ENCODE peak calls at places on chromosomes 2 and 18, in eight cellular contexts. One of them, this sample, is unnamed.

GRCh38 chr2:168192839-168193616 is 54.4 kb downstream of the STK39 start:
- DNase-seq in neuronal stem cell: no peak
- DNase-seq in adipocyte: no peak
- DNase-seq in K562: no peak
- DNase-seq in neural progenitor cell: no peak
- DNase-seq in kidney: no peak
- DNase-seq in H9: no peak
- DNase-seq in mesendoderm: no peak
- DNase-seq in this sample: peak; percentile 63

GRCh38 chr2:46170011-46170410 is 127.2 kb upstream of the EPAS1 start:
- DNase-seq in neural progenitor cell: no peak
- DNase-seq in adipocyte: peak; percentile 29
- DNase-seq in K562: no peak
- DNase-seq in mesendoderm: no peak
- DNase-seq in H9: no peak
- DNase-seq in neuronal stem cell: no peak
- DNase-seq in kidney: no peak
- DNase-seq in this sample: no peak

GRCh38 chr2:120930861-120931260 is 195.2 kb downstream of the GLI2 start:
- DNase-seq in H9: no peak
- DNase-seq in kidney: peak; percentile 24
- DNase-seq in adipocyte: peak; percentile 27
- DNase-seq in mesendoderm: no peak
- DNase-seq in neuronal stem cell: no peak
- DNase-seq in neural progenitor cell: no peak
- DNase-seq in K562: no peak
- DNase-seq in this sample: peak; percentile 66

GRCh38 chr2:29463181-29463900 is 348.1 kb downstream of the CLIP4 start:
- DNase-seq in neuronal stem cell: no peak
- DNase-seq in adipocyte: peak; percentile 90
- DNase-seq in K562: no peak
- DNase-seq in kidney: no peak
- DNase-seq in mesendoderm: peak; percentile 48
- DNase-seq in H9: no peak
- DNase-seq in neural progenitor cell: no peak
- DNase-seq in this sample: peak; percentile 64

GRCh38 chr2:168246072-168246482 is 1.3 kb downstream of the STK39 start:
- DNase-seq in mesendoderm: peak; percentile 56
- DNase-seq in H9: no peak
- DNase-seq in neuronal stem cell: peak; percentile 29
- DNase-seq in adipocyte: no peak
- DNase-seq in K562: no peak
- DNase-seq in neural progenitor cell: no peak
- DNase-seq in kidney: no peak
- DNase-seq in this sample: no peak

GRCh38 chr2:226514895-226515294 is 284.7 kb downstream of the IRS1 start:
- DNase-seq in neural progenitor cell: no peak
- DNase-seq in neuronal stem cell: no peak
- DNase-seq in K562: no peak
- DNase-seq in kidney: no peak
- DNase-seq in mesendoderm: no peak
- DNase-seq in adipocyte: peak; percentile 49
- DNase-seq in H9: no peak
- DNase-seq in this sample: peak; percentile 18

GRCh38 chr2:4340536-4340935 is 637.2 kb downstream of the DCDC2C start:
- DNase-seq in adipocyte: no peak
- DNase-seq in H9: no peak
- DNase-seq in K562: no peak
- DNase-seq in kidney: no peak
- DNase-seq in neural progenitor cell: no peak
- DNase-seq in neuronal stem cell: no peak
- DNase-seq in mesendoderm: no peak
- DNase-seq in this sample: no peak

GRCh38 chr2:76870011-76870410 is 652.2 kb downstream of the LRRTM4 start:
- DNase-seq in neuronal stem cell: no peak
- DNase-seq in neural progenitor cell: no peak
- DNase-seq in mesendoderm: peak; percentile 22
- DNase-seq in K562: no peak
- DNase-seq in adipocyte: no peak
- DNase-seq in H9: no peak
- DNase-seq in kidney: no peak
- DNase-seq in this sample: no peak

GRCh38 chr18:55186588-55186987 is 227.3 kb upstream of the CCDC68 start:
- DNase-seq in adipocyte: no peak
- DNase-seq in neuronal stem cell: no peak
- DNase-seq in neural progenitor cell: no peak
- DNase-seq in K562: no peak
- DNase-seq in H9: no peak
- DNase-seq in mesendoderm: no peak
- DNase-seq in kidney: no peak
- DNase-seq in this sample: no peak

GRCh38 chr2:79512442-79513401 is at the start of gene CTNNA2:
- DNase-seq in neuronal stem cell: peak; percentile 95
- DNase-seq in K562: peak; percentile 90
- DNase-seq in neural progenitor cell: peak; percentile 98
- DNase-seq in kidney: peak; percentile 75
- DNase-seq in H9: peak; percentile 94
- DNase-seq in adipocyte: no peak
- DNase-seq in mesendoderm: peak; percentile 87
- DNase-seq in this sample: peak; percentile 15
- H3K9ac ChIP-seq in neuronal stem cell: peak within 1 kb of the TSS; percentile 82
- H3K9ac ChIP-seq in K562: no peak within 1 kb of the TSS
- H3K9ac ChIP-seq in neural progenitor cell: peak within 1 kb of the TSS; percentile 36
- H3K9ac ChIP-seq in kidney: no peak within 1 kb of the TSS
- H3K9ac ChIP-seq in H9: peak within 1 kb of the TSS; percentile 33
- H3K9ac ChIP-seq in adipocyte: no peak within 1 kb of the TSS
- H3K9ac ChIP-seq in mesendoderm: peak within 1 kb of the TSS; percentile 53
- H3K9ac ChIP-seq in this sample: no peak within 1 kb of the TSS

GRCh38 chr2:173938700-173939384 is 26.3 kb downstream of the SP3 start:
- DNase-seq in H9: no peak
- DNase-seq in mesendoderm: no peak
- DNase-seq in neuronal stem cell: no peak
- DNase-seq in adipocyte: no peak
- DNase-seq in K562: no peak
- DNase-seq in kidney: no peak
- DNase-seq in neural progenitor cell: no peak
- DNase-seq in this sample: no peak

GRCh38 chr2:173929441-173929840 is 35.7 kb downstream of the SP3 start:
- DNase-seq in kidney: no peak
- DNase-seq in neural progenitor cell: no peak
- DNase-seq in H9: no peak
- DNase-seq in adipocyte: peak; percentile 52
- DNase-seq in mesendoderm: no peak
- DNase-seq in K562: no peak
- DNase-seq in neuronal stem cell: no peak
- DNase-seq in this sample: no peak

GRCh38 chr2:173931751-173932150 is 33.4 kb downstream of the SP3 start:
- DNase-seq in kidney: no peak
- DNase-seq in adipocyte: no peak
- DNase-seq in neuronal stem cell: no peak
- DNase-seq in mesendoderm: no peak
- DNase-seq in H9: no peak
- DNase-seq in K562: no peak
- DNase-seq in neural progenitor cell: no peak
- DNase-seq in this sample: no peak

GRCh38 chr2:173935305-173935704 is 29.9 kb downstream of the SP3 start:
- DNase-seq in H9: no peak
- DNase-seq in neuronal stem cell: no peak
- DNase-seq in kidney: no peak
- DNase-seq in neural progenitor cell: no peak
- DNase-seq in K562: no peak
- DNase-seq in adipocyte: no peak
- DNase-seq in mesendoderm: no peak
- DNase-seq in this sample: no peak

DNA sequence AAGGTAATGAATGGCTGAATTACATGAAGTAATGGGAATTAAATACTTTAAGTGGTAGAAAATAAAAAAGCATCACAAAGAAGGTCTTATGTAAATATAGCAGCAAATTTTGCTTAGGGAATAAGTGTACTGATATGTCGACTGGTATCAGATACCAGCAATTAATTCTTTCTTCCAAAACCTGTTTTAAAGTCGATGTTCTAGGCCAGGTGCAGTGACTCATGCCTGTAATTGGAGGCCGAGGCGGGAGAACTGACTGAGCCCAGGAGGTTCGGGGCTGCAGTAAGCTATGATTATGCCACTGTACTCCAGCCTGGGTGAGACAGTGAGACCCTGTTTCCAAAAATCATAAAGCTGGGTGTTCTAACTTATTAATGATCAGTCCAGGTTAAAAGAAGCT is 30.3 kb downstream of the SP3 start:
- DNase-seq in K562: no peak
- DNase-seq in neuronal stem cell: no peak
- DNase-seq in H9: no peak
- DNase-seq in mesendoderm: no peak
- DNase-seq in adipocyte: no peak
- DNase-seq in neural progenitor cell: no peak
- DNase-seq in kidney: no peak
- DNase-seq in this sample: peak; percentile 35
- H3K9ac ChIP-seq in K562: no peak overlapping the region
- H3K9ac ChIP-seq in neuronal stem cell: no peak overlapping the region
- H3K9ac ChIP-seq in H9: no peak overlapping the region
- H3K9ac ChIP-seq in mesendoderm: no peak overlapping the region
- H3K9ac ChIP-seq in adipocyte: no peak overlapping the region
- H3K9ac ChIP-seq in neural progenitor cell: no peak overlapping the region
- H3K9ac ChIP-seq in kidney: no peak overlapping the region
- H3K9ac ChIP-seq in this sample: no peak overlapping the region

GRCh38 chr2:43541165-43541564 is 54.7 kb downstream of the THADA start:
- DNase-seq in adipocyte: peak; percentile 17
- DNase-seq in neural progenitor cell: no peak
- DNase-seq in K562: no peak
- DNase-seq in kidney: no peak
- DNase-seq in mesendoderm: no peak
- DNase-seq in neuronal stem cell: no peak
- DNase-seq in H9: no peak
- DNase-seq in this sample: no peak
- H3K9ac ChIP-seq in adipocyte: peak overlapping the region; percentile 75
- H3K9ac ChIP-seq in neural progenitor cell: no peak overlapping the region
- H3K9ac ChIP-seq in K562: no peak overlapping the region
- H3K9ac ChIP-seq in kidney: no peak overlapping the region
- H3K9ac ChIP-seq in mesendoderm: no peak overlapping the region
- H3K9ac ChIP-seq in neuronal stem cell: no peak overlapping the region
- H3K9ac ChIP-seq in H9: no peak overlapping the region
- H3K9ac ChIP-seq in this sample: no peak overlapping the region

DNA sequence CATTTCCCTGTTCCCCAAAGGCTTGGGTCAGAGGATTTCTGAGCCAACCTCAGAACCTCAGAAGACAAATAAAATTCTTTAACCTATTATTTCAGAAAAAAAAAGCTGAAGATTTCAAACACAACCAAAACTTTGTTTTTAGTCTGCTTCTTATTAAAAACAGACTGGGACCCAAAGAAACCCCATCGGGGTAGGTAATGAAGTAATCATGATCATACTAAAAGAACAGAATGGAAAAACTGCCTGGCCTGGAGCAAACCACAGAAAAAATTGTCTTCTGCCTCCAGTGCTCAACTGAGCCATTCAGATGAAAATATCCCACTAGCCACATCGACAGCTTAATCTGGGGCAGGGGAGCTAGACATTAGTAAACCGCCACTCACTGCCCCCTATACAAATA is 76.5 kb downstream of the SDC1 start:
- DNase-seq in kidney: no peak
- DNase-seq in neural progenitor cell: no peak
- DNase-seq in mesendoderm: no peak
- DNase-seq in K562: no peak
- DNase-seq in H9: no peak
- DNase-seq in neuronal stem cell: no peak
- DNase-seq in adipocyte: peak; percentile 51
- DNase-seq in this sample: no peak
- H3K9ac ChIP-seq in kidney: peak overlapping the region; percentile 6
- H3K9ac ChIP-seq in neural progenitor cell: no peak overlapping the region
- H3K9ac ChIP-seq in mesendoderm: no peak overlapping the region
- H3K9ac ChIP-seq in K562: no peak overlapping the region
- H3K9ac ChIP-seq in H9: no peak overlapping the region
- H3K9ac ChIP-seq in neuronal stem cell: no peak overlapping the region
- H3K9ac ChIP-seq in adipocyte: peak overlapping the region; percentile 55
- H3K9ac ChIP-seq in this sample: no peak overlapping the region

GRCh38 chr2:173986805-173987204 is 21.6 kb upstream of the SP3 start:
- DNase-seq in K562: no peak
- DNase-seq in kidney: no peak
- DNase-seq in H9: no peak
- DNase-seq in neuronal stem cell: no peak
- DNase-seq in neural progenitor cell: no peak
- DNase-seq in adipocyte: peak; percentile 55
- DNase-seq in mesendoderm: no peak
- DNase-seq in this sample: peak; percentile 78
- H3K9ac ChIP-seq in K562: no peak overlapping the region
- H3K9ac ChIP-seq in kidney: no peak overlapping the region
- H3K9ac ChIP-seq in H9: no peak overlapping the region
- H3K9ac ChIP-seq in neuronal stem cell: no peak overlapping the region
- H3K9ac ChIP-seq in neural progenitor cell: no peak overlapping the region
- H3K9ac ChIP-seq in adipocyte: peak overlapping the region; percentile 35
- H3K9ac ChIP-seq in mesendoderm: no peak overlapping the region
- H3K9ac ChIP-seq in this sample: no peak overlapping the region

DNA sequence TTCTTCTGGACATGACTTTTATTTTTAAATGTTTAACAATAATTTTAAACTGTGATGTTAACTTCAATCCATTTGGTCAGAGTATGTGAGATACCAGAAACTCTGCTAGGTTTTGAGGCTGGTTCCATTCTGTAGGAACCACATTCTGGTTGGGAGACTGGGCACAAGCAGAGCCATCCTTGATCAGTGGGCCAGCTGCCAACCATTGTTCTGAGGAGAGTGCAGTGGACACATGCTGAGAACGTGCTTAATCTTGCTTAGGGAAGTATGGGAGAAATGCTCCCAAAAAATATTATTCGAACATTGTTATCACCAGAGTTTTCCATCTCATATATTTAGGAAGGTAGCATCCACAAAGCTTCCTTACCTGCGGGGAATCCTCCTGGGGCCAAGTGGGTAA is 155.8 kb downstream of the RTN4 start:
- DNase-seq in kidney: no peak
- DNase-seq in neural progenitor cell: no peak
- DNase-seq in mesendoderm: no peak
- DNase-seq in H9: no peak
- DNase-seq in neuronal stem cell: no peak
- DNase-seq in K562: no peak
- DNase-seq in adipocyte: no peak
- DNase-seq in this sample: no peak
- H3K9ac ChIP-seq in kidney: no peak overlapping the region
- H3K9ac ChIP-seq in neural progenitor cell: no peak overlapping the region
- H3K9ac ChIP-seq in mesendoderm: no peak overlapping the region
- H3K9ac ChIP-seq in H9: no peak overlapping the region
- H3K9ac ChIP-seq in neuronal stem cell: no peak overlapping the region
- H3K9ac ChIP-seq in K562: no peak overlapping the region
- H3K9ac ChIP-seq in adipocyte: no peak overlapping the region
- H3K9ac ChIP-seq in this sample: no peak overlapping the region

DNA sequence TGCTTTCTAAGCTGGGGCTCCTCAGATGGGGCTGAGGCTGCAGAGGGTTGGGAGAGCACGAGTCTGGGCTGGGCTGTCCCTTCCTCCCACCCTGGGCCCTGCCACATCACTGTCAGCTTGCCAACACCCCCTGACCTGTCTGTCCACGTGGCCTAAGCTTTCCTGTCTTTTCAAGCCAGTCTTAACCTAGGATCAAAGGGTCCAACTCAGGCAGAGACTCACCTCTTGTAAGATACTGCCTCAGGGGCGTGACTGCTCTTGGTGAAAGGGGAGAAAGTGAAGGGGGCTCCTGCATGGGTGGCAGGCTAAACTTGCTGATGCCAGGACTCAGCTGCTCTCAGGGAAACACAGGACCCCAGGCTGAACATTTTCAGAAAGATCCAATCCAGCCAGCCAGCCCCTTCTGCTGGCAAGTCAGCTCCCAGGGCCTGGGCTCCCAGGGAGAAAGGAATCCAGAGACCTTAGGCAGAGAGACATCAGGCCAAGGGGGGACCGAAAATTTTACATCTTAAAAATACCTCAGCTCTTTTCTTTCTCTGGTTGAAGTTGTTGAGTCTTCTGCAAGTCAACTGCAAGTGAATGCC is 144.2 kb upstream of the ID2 start:
- DNase-seq in K562: no peak
- DNase-seq in neural progenitor cell: no peak
- DNase-seq in H9: no peak
- DNase-seq in mesendoderm: no peak
- DNase-seq in adipocyte: no peak
- DNase-seq in neuronal stem cell: no peak
- DNase-seq in kidney: no peak
- DNase-seq in this sample: no peak
- H3K9ac ChIP-seq in K562: no peak overlapping the region
- H3K9ac ChIP-seq in neural progenitor cell: no peak overlapping the region
- H3K9ac ChIP-seq in H9: no peak overlapping the region
- H3K9ac ChIP-seq in mesendoderm: no peak overlapping the region
- H3K9ac ChIP-seq in adipocyte: peak overlapping the region; percentile 18
- H3K9ac ChIP-seq in neuronal stem cell: no peak overlapping the region
- H3K9ac ChIP-seq in kidney: no peak overlapping the region
- H3K9ac ChIP-seq in this sample: no peak overlapping the region

This sample was measured in fibroblast of lung.